ENCODE peak calls at places on chromosomes 5 and 9, in five cellular contexts. O is CD8-positive, alpha-beta memory T cell; T is CD4-positive, CD25-positive, alpha-beta regulatory T cell; P is cardiac muscle cell; U is heart right ventricle. G is an unnamed sample.

GRCh38 chr5:107378218-107378899 is 292.4 kb downstream of the EFNA5 start:
- DNase-seq in O (no peak), T (no peak), P (no peak), U (no peak), G (no peak)

GRCh38 chr5:150208187-150209015 is 18.5 kb downstream of the SLC6A7 start:
- DNase-seq in O (no peak), T (no peak), P (no peak), U (no peak), G (no peak)

GRCh38 chr9:7570107-7570720 is 229.4 kb downstream of the DMAC1 start:
- DNase-seq in O (peak; percentile 39), T (peak; percentile 70), P (peak; percentile 71), U (peak; percentile 37), G (no peak)

GRCh38 chr5:142119051-142119625 is 10.6 kb downstream of the NDFIP1 start:
- DNase-seq in O (no peak), T (no peak), P (no peak), U (no peak), G (no peak)

GRCh38 chr5:131264453-131265200 is 774 bp downstream of the CDC42SE2 start:
- DNase-seq in O (no peak), T (peak; percentile 48), P (peak; percentile 67), U (no peak), G (peak; percentile 30)

GRCh38 chr9:127185181-127185580 is 62.7 kb upstream of the ANGPTL2 start:
- DNase-seq in O (no peak), T (no peak), P (no peak), U (no peak), G (no peak)

GRCh38 chr9:96027271-96028131 is 152.0 kb downstream of the ERCC6L2 start:
- DNase-seq in O (no peak), T (no peak), P (peak; percentile 22), U (no peak), G (no peak)

GRCh38 chr9:19161257-19162025 is 34.1 kb upstream of the PLIN2 start:
- DNase-seq in O (peak; percentile 41), T (peak; percentile 51), P (no peak), U (no peak), G (no peak)

GRCh38 chr5:112004867-112005532 is 248.0 kb upstream of the NREP start:
- DNase-seq in O (no peak), T (no peak), P (no peak), U (no peak), G (no peak)

GRCh38 chr9:129547869-129548570 is 72.9 kb downstream of the C9orf50 start:
- DNase-seq in O (no peak), T (no peak), P (no peak), U (no peak), G (no peak)
- H3K27ac ChIP-seq in O (no peak overlapping the region), T (no peak overlapping the region), P (no peak overlapping the region), U (peak overlapping the region; percentile 73), G (peak overlapping the region; percentile 94)

GRCh38 chr5:159324097-159324760 is 6.1 kb downstream of the IL12B start:
- DNase-seq in O (no peak), T (no peak), P (no peak), U (no peak), G (no peak)

GRCh38 chr5:159331099-159331973 is 1.0 kb upstream of the IL12B start:
- DNase-seq in O (peak; percentile 70), T (peak; percentile 67), P (peak; percentile 68), U (peak; percentile 56), G (no peak)

GRCh38 chr5:159324986-159325385 is 5.3 kb downstream of the IL12B start:
- DNase-seq in O (no peak), T (no peak), P (no peak), U (no peak), G (no peak)

GRCh38 chr5:159332800-159333563 is 2.7 kb upstream of the IL12B start:
- DNase-seq in O (no peak), T (no peak), P (no peak), U (no peak), G (peak; percentile 7)

DNA sequence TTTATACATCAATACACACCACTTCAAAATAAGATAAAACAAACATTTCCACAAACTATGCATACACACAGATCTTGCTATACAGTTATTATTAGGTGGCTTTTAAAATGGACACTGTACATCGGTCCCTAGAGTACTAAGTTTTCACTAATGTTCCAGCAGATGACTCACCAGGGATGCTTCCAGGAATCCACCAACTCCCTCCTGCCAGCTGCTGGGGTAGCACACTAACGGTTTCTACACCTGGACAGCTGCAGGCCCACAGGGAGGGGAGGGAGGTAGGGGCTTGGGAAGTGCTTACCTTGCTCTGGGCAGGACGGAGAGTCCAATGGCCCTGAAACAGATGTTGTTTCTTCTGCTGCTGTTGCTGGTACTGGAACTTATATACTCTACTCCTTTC is at the start of gene IL12B:
- DNase-seq in O (no peak), T (no peak), P (no peak), U (no peak), G (no peak)
- H3K27ac ChIP-seq in O (no peak within 1 kb of the TSS), T (no peak within 1 kb of the TSS), P (no peak within 1 kb of the TSS), U (peak within 1 kb of the TSS; percentile 48), G (no peak within 1 kb of the TSS)

DNA sequence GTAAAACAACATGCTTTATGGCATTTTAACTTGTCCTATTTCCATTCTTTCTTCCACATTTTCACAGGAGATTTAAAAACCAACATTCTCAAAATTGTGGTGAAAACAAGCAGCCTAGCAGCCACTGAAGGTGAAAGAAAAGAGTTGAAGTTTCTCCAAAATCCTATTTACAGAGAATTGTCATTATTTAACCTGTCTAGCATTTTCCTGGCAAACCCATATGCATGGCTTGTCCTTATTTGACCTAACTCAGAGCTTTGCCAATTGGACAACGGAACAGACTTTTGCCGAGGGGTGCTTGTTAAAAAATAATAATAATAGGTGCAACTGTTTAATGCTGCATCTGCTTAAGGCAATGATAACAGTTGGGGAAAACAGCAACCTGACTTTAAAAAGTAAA is 80.4 kb upstream of the PCSK5 start:
- DNase-seq in O (no peak), T (no peak), P (no peak), U (no peak), G (no peak)
- H3K27ac ChIP-seq in O (no peak overlapping the region), T (no peak overlapping the region), P (no peak overlapping the region), U (no peak overlapping the region), G (no peak overlapping the region)

GRCh38 chr5:72234898-72235297 is 85.1 kb downstream of the MRPS27 start:
- DNase-seq in O (no peak), T (no peak), P (no peak), U (no peak), G (no peak)
- H3K27ac ChIP-seq in O (peak overlapping the region; percentile 58), T (no peak overlapping the region), P (no peak overlapping the region), U (no peak overlapping the region), G (no peak overlapping the region)

DNA sequence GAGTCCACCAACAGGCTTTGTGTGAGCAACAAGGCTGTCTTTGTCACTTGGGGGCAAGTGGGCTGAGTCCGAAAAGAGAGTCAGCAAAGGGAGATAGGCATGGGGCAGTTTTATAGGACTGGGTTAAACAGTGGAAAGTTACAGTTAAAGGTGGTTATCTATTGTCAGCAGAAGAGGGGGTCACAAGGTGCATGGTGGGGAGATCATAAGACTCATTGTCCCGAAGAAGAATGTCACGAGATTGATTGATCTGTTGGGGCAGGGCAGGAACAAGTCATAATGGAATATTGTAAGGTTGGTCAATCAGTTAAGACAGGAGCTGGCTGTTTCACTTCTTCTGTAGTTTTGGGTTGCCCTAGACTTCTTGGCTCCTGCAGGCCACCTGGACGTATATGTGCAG is 7.6 kb upstream of the HMGCS1 start:
- DNase-seq in O (no peak), T (no peak), P (no peak), U (no peak), G (no peak)
- H3K27ac ChIP-seq in O (no peak overlapping the region), T (no peak overlapping the region), P (no peak overlapping the region), U (no peak overlapping the region), G (no peak overlapping the region)

GRCh38 chr9:34994429-34995287 is 5.1 kb downstream of the DNAJB5 start:
- DNase-seq in O (no peak), T (no peak), P (peak; percentile 59), U (no peak), G (no peak)
- H3K27ac ChIP-seq in O (no peak overlapping the region), T (no peak overlapping the region), P (peak overlapping the region; percentile 98), U (peak overlapping the region; percentile 93), G (no peak overlapping the region)

GRCh38 chr5:18197734-18198133 is 563.5 kb downstream of the TAF11L14 start:
- DNase-seq in O (no peak), T (no peak), P (no peak), U (no peak), G (no peak)

GRCh38 chr5:18195910-18196309 is 561.6 kb downstream of the TAF11L14 start:
- DNase-seq in O (no peak), T (no peak), P (no peak), U (no peak), G (no peak)
- H3K27ac ChIP-seq in O (no peak overlapping the region), T (no peak overlapping the region), P (no peak overlapping the region), U (no peak overlapping the region), G (no peak overlapping the region)

DNA sequence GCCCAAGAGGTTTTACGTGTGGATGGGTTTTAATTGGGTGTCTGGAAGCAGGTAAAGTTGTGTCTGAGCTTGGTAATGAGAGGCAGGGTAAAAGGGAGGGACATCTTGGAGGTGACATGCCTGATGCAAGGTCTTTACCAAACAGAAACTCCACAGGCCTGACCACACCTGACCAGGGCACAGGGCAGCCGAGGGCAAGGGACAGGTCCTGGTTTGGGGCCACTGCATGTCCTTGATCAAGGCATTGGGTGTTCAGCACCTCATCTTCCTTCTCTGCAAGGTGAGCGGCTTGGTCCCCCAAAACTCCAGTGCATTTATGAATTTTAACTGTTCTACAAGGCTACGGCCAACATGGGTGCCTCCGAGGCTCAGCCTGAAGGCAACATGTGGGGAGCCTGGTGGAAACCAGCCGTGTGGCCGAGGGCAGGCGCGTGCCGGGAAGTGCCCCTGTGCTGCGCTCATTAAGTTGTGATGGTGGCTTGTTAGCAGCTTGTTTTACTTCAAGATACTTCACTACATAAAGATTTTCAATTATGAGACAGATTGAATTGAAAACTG is 30.7 kb upstream of the LPCAT1 start:
- DNase-seq in O (no peak), T (no peak), P (no peak), U (no peak), G (no peak)
- H3K27ac ChIP-seq in O (no peak overlapping the region), T (no peak overlapping the region), P (no peak overlapping the region), U (no peak overlapping the region), G (no peak overlapping the region)